ENCODE peak calls at places on chromosomes 13 and 19, in six cellular contexts. K, E, G, F, W and U are unnamed samples.

GRCh38 chr13:29527916-29528315 is 67.6 kb downstream of the SLC7A1 start:
- DNase-seq in F (no peak), K (no peak), E (no peak), G (no peak), W (no peak), U (no peak)

GRCh38 chr13:51417716-51418115 is 35.1 kb downstream of the INTS6 start:
- DNase-seq in F (no peak), E (no peak), G (no peak), K (no peak), W (no peak), U (no peak)

GRCh38 chr19:19451429-19452240 is 46.2 kb downstream of the GATAD2A start:
- DNase-seq in G (peak), F (peak), W (peak), K (no peak), E (no peak), U (peak)

GRCh38 chr13:44050450-44051063 is 170.9 kb downstream of the LACC1 start:
- DNase-seq in W (no peak), E (no peak), K (peak), F (no peak), G (peak), U (peak)

GRCh38 chr13:97429681-97430081 is 4.3 kb upstream of the RAP2A start:
- DNase-seq in E (no peak), F (no peak), W (no peak), G (no peak), K (peak), U (no peak)

GRCh38 chr13:113117335-113117872 is 5.2 kb upstream of the F10 start:
- DNase-seq in E (no peak), W (no peak), K (no peak), G (no peak), F (no peak), U (no peak)

GRCh38 chr13:98598043-98598442 is 21.1 kb upstream of the STK24 start:
- DNase-seq in E (no peak), G (no peak), W (no peak), K (no peak), F (no peak), U (no peak)

GRCh38 chr13:25881946-25882574 is 169.8 kb downstream of the SHISA2 start:
- DNase-seq in E (peak), K (peak), W (no peak), G (no peak), F (no peak), U (no peak)

GRCh38 chr19:6735181-6735891 is 2.0 kb downstream of the GPR108 start:
- DNase-seq in F (no peak), G (no peak), W (no peak), E (no peak), K (no peak), U (no peak)

GRCh38 chr13:52599853-52600603 is 42.2 kb upstream of the HNRNPA1L2 start:
- DNase-seq in W (no peak), F (no peak), G (no peak), K (no peak), E (peak), U (no peak)

GRCh38 chr19:51965583-51965982 is 21.1 kb downstream of the ZNF350 start:
- DNase-seq in K (no peak), E (no peak), G (no peak), F (no peak), W (no peak), U (no peak)